ENCODE peak calls at places on chromosomes 5 and 9, in four cellular contexts. Z is right cardiac atrium, Y is psoas muscle, M is caudate nucleus. U is an unnamed sample.

GRCh38 chr5:30041831-30042385 is 1151.6 kb upstream of the CDH6 start:
- DNase-seq in M (no peak), Y (no peak), Z (no peak), U (no peak)

GRCh38 chr5:30604648-30605262 is 588.7 kb upstream of the CDH6 start:
- DNase-seq in Z (no peak), Y (no peak), M (no peak), U (no peak)

GRCh38 chr9:18717751-18718150 is 243.8 kb downstream of the ADAMTSL1 start:
- DNase-seq in Z (no peak), Y (no peak), M (no peak), U (no peak)

GRCh38 chr5:122877518-122877917 is 32.1 kb downstream of the SNX24 start:
- DNase-seq in Z (no peak), M (no peak), Y (no peak), U (no peak)

GRCh38 chr5:80191991-80192398 is 63.9 kb downstream of the SERINC5 start:
- DNase-seq in Z (peak), M (peak), Y (peak), U (peak)

GRCh38 chr5:130555429-130555828 is 609.6 kb downstream of the HINT1 start:
- DNase-seq in Z (no peak), M (no peak), Y (no peak), U (no peak)

GRCh38 chr5:103804714-103805113 is 242.1 kb upstream of the NUDT12 start:
- DNase-seq in Y (no peak), M (no peak), Z (no peak), U (no peak)

GRCh38 chr9:20873240-20873860 is 158.1 kb downstream of the HACD4 start:
- DNase-seq in Y (no peak), M (no peak), Z (no peak), U (no peak)

GRCh38 chr9:89458768-89459496 is 39.0 kb downstream of the SEMA4D start:
- DNase-seq in M (no peak), Y (no peak), Z (no peak), U (no peak)

GRCh38 chr9:131432050-131432449 is 38.2 kb downstream of the PRRC2B start:
- DNase-seq in M (no peak), Z (no peak), Y (no peak), U (no peak)

GRCh38 chr5:168350315-168350714 is 58.9 kb downstream of the WWC1 start:
- DNase-seq in M (no peak), Z (no peak), Y (no peak), U (no peak)

GRCh38 chr5:166595274-166595951 is 1696.0 kb upstream of the WWC1 start:
- DNase-seq in M (no peak), Z (no peak), Y (no peak), U (peak)

DNA sequence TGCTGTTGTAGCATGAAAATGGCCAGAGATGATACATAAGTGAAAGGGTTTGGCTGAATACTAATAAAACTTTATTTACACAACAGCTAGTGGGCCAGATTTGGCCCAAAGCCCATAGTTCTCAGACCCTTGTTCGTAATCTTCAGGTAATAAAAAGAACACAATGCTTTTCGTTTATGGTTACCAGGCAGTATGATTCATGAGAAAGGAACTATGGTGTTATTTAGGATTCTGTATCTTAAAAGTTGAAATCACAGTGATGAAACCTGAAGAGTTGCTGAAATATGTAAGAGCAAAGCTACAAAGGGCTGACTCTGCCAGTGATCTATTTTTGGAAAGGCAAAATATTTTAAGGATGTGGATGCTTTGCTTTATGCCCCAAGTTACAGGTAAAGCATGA is 192.7 kb downstream of the SMC2 start:
- DNase-seq in Y (no peak), M (no peak), Z (no peak), U (no peak)
- H3K27ac ChIP-seq in Y (no peak), M (no peak), Z (no peak), U (no peak)

DNA sequence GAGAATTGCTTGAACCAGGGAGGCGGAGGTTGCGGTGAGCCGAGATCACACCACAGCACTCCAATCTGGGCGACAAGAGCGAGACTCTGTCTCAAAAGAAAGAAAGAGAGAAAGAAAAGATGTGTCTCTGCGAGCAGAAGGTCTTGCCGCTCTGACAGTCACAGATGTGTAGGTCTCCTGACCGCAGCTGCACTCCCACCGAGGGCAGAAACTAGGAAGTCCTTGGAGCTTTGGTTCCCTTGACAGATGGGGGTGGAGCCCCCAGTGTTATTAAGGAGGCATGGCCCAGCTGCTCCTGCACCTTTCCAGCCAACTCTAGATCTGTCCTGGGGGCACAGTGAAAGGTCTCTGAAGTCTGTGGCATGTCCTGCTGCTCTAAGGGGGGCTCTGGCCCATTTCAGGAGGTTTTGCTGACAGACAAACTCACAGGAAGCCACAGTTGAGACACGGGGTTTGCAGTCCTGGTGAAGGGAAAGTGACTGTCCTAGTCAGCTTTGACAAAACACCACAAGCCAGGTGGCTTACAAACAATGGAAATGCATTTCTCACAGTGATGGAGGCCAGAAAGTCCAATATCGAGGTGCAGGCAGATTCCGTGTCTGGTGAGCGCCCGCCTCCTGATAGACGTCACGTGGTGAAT is 9.0 kb upstream of the DIPK1B start:
- DNase-seq in M (no peak), Y (no peak), Z (no peak), U (no peak)
- H3K27ac ChIP-seq in M (no peak), Y (no peak), Z (no peak), U (no peak)

DNA sequence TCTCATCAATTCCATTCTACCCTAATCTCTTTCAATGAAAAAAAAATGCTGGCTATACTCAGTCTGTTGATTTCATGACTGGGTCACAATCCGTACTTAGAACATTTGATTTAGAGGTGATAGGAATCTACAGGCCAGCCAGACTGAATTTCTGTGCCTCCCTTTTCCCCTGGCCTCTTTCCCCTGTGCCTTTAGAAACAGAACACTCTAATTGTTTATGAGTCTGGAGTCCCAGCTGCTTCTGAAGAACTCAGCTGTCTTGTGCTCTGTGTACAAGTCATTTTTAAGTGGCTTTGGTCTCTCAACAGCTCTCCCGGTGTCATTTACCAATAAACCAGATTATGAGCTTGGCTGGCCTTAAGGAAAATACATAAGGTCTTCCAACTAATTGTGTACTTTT is 94.1 kb upstream of the ITGA2 start:
- DNase-seq in M (no peak), Y (no peak), Z (no peak), U (no peak)
- H3K27ac ChIP-seq in M (no peak), Y (no peak), Z (peak), U (no peak)

DNA sequence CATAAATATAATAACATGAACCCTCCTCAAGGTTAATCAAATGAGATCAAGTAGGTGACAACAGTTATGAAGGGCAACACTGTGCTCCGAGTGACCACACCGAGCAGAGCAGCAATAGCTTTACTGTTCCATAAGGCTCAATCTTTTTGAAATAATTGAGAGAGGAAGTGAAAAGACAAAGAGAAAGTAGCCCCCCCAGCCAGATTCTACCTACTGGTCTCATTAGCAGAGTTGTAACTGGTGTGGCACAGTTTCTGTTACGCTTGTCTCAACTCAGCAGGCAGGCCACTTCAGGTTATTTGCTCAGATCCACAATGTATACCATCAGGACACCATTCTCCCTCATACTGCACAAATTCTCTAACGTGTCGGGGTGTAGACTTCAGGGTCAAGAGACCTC is 14.0 kb downstream of the PRUNE2 start:
- DNase-seq in Z (no peak), M (no peak), Y (no peak), U (no peak)
- H3K27ac ChIP-seq in Z (no peak), M (peak), Y (no peak), U (no peak)